ENCODE peak calls at places on chromosomes 4 and X, in six cellular contexts. I is ovary, N is H1, A is HCT116, E is A549, O is heart left ventricle. S is an unnamed sample.

GRCh38 chrX:21961142-21961541 is 20.6 kb downstream of the SMS start:
- DNase-seq in I (no peak), N (no peak), A (no peak), E (no peak), O (no peak), S (no peak)

GRCh38 chrX:2371026-2371778 is 129.6 kb downstream of the DHRSX start:
- DNase-seq in I (no peak), N (no peak), A (no peak), E (no peak), O (no peak), S (no peak)

GRCh38 chr4:150385606-150386005 is 196.3 kb upstream of the MAB21L2 start:
- DNase-seq in I (no peak), N (no peak), A (no peak), E (no peak), O (no peak), S (no peak)

GRCh38 chr4:149371021-149371420 is 444.6 kb downstream of the IQCM start:
- DNase-seq in I (no peak), N (no peak), A (peak), E (peak), O (no peak), S (no peak)

GRCh38 chr4:119113033-119113655 is 22.5 kb upstream of the MYOZ2 start:
- DNase-seq in I (no peak), N (no peak), A (peak), E (peak), O (no peak), S (no peak)

GRCh38 chr4:183249854-183250253 is 70.2 kb downstream of the CLDN22 start:
- DNase-seq in I (no peak), N (no peak), A (no peak), E (peak), O (no peak), S (no peak)

GRCh38 chrX:44945736-44946135 is 72.7 kb downstream of the KDM6A start:
- DNase-seq in I (no peak), N (no peak), A (no peak), E (no peak), O (no peak), S (no peak)

GRCh38 chrX:119880552-119881437 is 9.2 kb downstream of the NDUFA1 start:
- DNase-seq in I (peak), N (no peak), A (peak), E (peak), O (no peak), S (no peak)

GRCh38 chrX:120672389-120672788 is 42.5 kb upstream of the C1GALT1C1 start:
- DNase-seq in I (peak), N (no peak), A (peak), E (peak), O (no peak), S (peak)

GRCh38 chr4:159229164-159229563 is 126.3 kb downstream of the RAPGEF2 start:
- DNase-seq in I (no peak), N (no peak), A (no peak), E (no peak), O (no peak), S (no peak)

GRCh38 chr4:101232074-101232776 is 115.1 kb downstream of the PPP3CA start:
- DNase-seq in I (peak), N (no peak), A (no peak), E (no peak), O (peak), S (no peak)

GRCh38 chr4:101678180-101678579 is 112.3 kb upstream of the BANK1 start:
- DNase-seq in I (no peak), N (no peak), A (no peak), E (no peak), O (no peak), S (no peak)

GRCh38 chrX:72712094-72712755 is 1.9 kb downstream of the PHKA1 start:
- DNase-seq in I (no peak), N (no peak), A (no peak), E (no peak), O (no peak), S (no peak)

GRCh38 chr4:37685726-37686372 is 327 bp downstream of the RELL1 start:
- DNase-seq in I (peak), N (no peak), A (no peak), E (peak), O (no peak), S (peak)

GRCh38 chr4:140185725-140186124 is 31.7 kb upstream of the MAML3 start:
- DNase-seq in I (no peak), N (no peak), A (no peak), E (no peak), O (no peak), S (no peak)

GRCh38 chr4:156146581-156146980 is 192.9 kb upstream of the CTSO start:
- DNase-seq in I (no peak), N (no peak), A (no peak), E (no peak), O (no peak), S (no peak)

GRCh38 chrX:42096262-42096939 is 173.0 kb upstream of the CASK start:
- DNase-seq in I (peak), N (no peak), A (peak), E (peak), O (no peak), S (no peak)

GRCh38 chr4:139167774-139168444 is 9.1 kb downstream of the ELF2 start:
- DNase-seq in I (no peak), N (no peak), A (peak), E (peak), O (no peak), S (no peak)

GRCh38 chr4:40662962-40663604 is 33.4 kb upstream of the RBM47 start:
- DNase-seq in I (no peak), N (no peak), A (no peak), E (no peak), O (no peak), S (no peak)

DNA sequence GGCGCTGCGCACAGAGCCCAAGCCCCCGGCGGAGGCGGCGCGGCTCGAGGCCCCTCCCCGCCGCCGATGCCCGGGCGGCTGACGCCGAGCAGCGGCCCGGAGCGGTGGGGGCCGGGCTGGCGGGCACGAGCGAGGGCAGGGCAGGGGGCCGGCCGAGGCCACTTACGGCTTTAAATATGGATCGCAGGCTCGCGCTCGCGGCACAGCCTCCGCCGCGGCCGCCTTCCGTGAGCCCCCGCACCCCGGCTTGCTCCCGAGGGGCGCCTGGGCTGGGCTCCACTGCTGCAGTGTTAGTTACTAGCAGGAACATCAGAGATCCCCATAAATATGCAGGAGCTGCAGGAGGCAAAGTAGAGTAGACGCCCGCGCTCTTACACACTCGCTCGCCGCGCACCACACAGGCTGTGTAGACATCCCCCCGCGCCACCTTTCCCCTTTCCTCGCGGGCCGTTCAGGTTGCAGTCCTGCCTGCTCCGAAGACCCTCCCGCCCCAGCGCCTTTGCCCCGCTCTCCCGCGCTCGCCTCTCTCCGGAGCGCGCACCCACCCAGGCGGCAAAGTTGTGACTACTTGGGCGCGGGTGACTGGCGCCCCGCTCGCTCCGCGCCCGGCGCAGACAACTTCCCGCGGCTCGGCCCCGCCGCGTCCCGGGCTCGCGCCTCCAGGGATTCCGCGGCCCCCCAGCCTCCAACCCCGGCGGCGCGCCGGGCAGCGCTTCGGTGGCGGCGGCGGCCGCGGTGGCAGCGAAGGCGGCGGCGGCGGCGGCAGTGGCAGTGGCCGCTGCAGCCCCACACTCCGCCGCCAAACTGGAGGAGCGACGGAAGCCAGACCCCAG is 152.0 kb upstream of the SLC4A4 start:
- DNase-seq in I (peak), N (no peak), A (no peak), E (peak), O (peak), S (no peak)
- TF ChIP-seq POLR2A in I (no peak), N (peak), A (no peak), E (peak), O (no peak), S (no peak)

DNA sequence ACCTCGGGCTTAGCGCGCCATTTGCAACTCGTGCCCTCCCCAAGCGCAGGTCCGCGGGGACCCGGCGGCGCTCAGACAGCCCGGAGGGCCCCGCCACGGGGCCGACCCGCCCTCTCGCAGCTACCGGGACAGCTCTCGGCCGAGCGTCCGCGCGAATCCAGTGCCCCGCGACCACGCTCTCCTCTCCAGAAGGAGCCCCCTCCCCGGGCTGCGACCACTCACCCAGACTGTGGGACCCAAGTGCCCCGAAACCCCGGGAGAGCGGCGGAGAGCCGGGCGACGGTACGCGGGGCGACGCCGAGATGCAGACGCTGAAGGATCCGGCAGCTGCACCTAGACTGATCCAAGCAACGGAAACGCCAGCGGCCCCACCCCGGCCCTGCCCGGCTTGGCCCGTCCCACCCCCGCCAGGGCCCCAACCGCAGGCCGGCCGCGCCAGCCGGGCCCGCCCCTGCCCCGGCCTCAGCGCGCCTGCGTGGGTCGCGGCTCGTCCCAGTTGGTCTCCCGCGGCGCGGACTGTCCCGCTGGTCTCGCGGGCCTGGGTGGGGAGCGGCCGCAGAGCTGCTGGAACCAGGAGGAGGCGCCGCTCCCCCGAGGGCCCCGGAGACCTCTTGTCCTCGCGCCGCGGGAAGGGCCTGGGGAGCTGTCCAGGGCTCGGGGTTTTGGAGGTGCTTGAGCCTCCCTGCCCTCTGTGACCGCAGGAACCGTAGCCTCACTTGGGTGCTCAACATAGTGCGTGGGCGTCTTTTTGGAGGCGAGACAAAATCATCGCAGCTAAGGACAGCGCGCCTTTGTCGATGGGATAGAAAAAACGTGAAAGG is at the start of gene ANXA5:
- DNase-seq in I (peak), N (peak), A (peak), E (peak), O (peak), S (peak)
- TF ChIP-seq POLR2A in I (peak), N (peak), A (peak), E (peak), O (peak), S (no peak)

GRCh38 chr4:18111100-18111499 is 89.5 kb upstream of the LCORL start:
- DNase-seq in I (no peak), N (no peak), A (no peak), E (no peak), O (no peak), S (no peak)
- TF ChIP-seq POLR2A in I (no peak), N (no peak), A (no peak), E (no peak), O (no peak), S (no peak)

DNA sequence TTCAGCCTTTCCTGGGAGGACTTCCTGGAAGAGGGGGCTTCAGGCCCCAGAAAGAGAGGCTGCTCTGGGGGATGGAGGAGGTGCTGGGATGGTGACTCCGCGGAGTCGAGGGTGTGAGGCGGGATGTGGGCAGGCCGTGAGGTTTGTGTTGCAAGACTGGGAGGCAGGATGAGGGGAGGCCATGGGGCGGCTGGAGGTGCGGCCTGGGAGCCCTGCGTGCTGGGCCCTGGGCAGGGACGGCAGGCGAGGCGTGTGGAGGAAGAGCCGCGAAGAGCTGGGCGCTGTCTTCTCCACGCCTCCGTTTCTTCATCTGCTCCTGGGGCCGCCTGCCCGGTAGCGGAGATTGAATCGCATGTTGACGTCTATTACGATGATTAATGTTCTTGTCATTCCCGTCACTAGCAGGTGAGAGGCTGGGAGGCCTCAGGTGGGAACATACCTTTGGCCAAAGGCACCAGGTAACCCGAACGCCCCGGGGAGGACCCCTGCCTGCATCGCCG is 854 bp upstream of the FGFRL1 start:
- DNase-seq in I (peak), N (no peak), A (peak), E (no peak), O (no peak), S (peak)
- TF ChIP-seq POLR2A in I (no peak), N (no peak), A (no peak), E (no peak), O (no peak), S (no peak)

GRCh38 chrX:149940015-149940716 is 1.9 kb upstream of the EOLA2 start:
- DNase-seq in I (peak), N (peak), A (peak), E (peak), O (peak), S (peak)
- TF ChIP-seq POLR2A in I (no peak), N (no peak), A (no peak), E (no peak), O (no peak), S (no peak)

DNA sequence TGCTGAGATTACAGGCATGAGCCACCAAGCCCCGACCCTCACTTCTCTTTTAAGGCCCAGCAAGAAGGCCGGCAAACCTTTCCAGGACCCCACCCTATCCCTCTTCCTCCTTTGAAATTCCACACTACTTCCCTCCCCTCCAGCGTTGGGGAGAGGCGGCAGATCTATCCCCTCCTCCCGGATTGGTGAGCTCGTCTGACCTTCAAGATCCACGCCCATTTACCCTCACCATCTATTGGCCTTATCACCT is 4.5 kb upstream of the PRICKLE3 start:
- DNase-seq in I (no peak), N (peak), A (no peak), E (no peak), O (no peak), S (no peak)
- TF ChIP-seq POLR2A in I (peak), N (no peak), A (no peak), E (peak), O (no peak), S (peak)

S was measured in breast epithelium.